ENCODE peak calls at places on chromosomes 6 and 20, in five cellular contexts. C is foreskin fibroblast, X is endothelial cell of umbilical vein, Y is mucosa of descending colon, Z is astrocyte of the cerebellum. G is an unnamed sample.

GRCh38 chr20:48535556-48535955 is 292.2 kb downstream of the PREX1 start:
- DNase-seq in Y (no peak), X (no peak), Z (no peak), C (no peak), G (no peak)

GRCh38 chr6:34305497-34305896 is 56.7 kb upstream of the SMIM29 start:
- DNase-seq in C (no peak), Y (no peak), X (no peak), Z (no peak), G (no peak)

GRCh38 chr6:111737065-111737521 is 131.4 kb upstream of the TRAF3IP2 start:
- DNase-seq in X (no peak), C (peak), Y (no peak), Z (no peak), G (no peak)

GRCh38 chr6:133132583-133132982 is 108.6 kb upstream of the EYA4 start:
- DNase-seq in X (no peak), Z (no peak), Y (no peak), C (no peak), G (no peak)

GRCh38 chr20:37580069-37580468 is 52.4 kb upstream of the BLCAP start:
- DNase-seq in X (no peak), Z (no peak), Y (no peak), C (no peak), G (no peak)

GRCh38 chr6:29986199-29986598 is 43.9 kb downstream of the HLA-A start:
- DNase-seq in Z (no peak), X (no peak), Y (no peak), C (no peak), G (no peak)

GRCh38 chr6:127282184-127282583 is 15.5 kb downstream of the RNF146 start:
- DNase-seq in Z (no peak), Y (no peak), C (no peak), X (no peak), G (no peak)

GRCh38 chr6:34469499-34469898 is 3.6 kb downstream of the PACSIN1 start:
- DNase-seq in X (no peak), C (no peak), Z (no peak), Y (no peak), G (no peak)

GRCh38 chr6:132931937-132932336 is 117.6 kb downstream of the RPS12 start:
- DNase-seq in Y (no peak), C (peak), Z (peak), X (peak), G (no peak)

GRCh38 chr20:11451793-11452291 is 465.9 kb upstream of the BTBD3 start:
- DNase-seq in C (peak), Y (no peak), Z (peak), X (no peak), G (no peak)

GRCh38 chr6:37289931-37290330 is 32.0 kb upstream of the TMEM217 start:
- DNase-seq in X (no peak), C (no peak), Z (no peak), Y (no peak), G (no peak)

GRCh38 chr6:125392682-125393081 is 90.9 kb upstream of the HDDC2 start:
- DNase-seq in Z (no peak), C (no peak), Y (no peak), X (no peak), G (no peak)

GRCh38 chr6:54493138-54493537 is 184.9 kb downstream of the TINAG start:
- DNase-seq in X (peak), C (peak), Z (peak), Y (no peak), G (no peak)

GRCh38 chr6:137863126-137863996 is 3.7 kb upstream of the TNFAIP3 start:
- DNase-seq in Y (no peak), C (no peak), Z (no peak), X (no peak), G (no peak)

GRCh38 chr6:16700202-16700997 is 60.9 kb downstream of the ATXN1 start:
- DNase-seq in X (peak), Z (no peak), Y (no peak), C (no peak), G (no peak)

GRCh38 chr6:26538572-26538902 is 371 bp downstream of the HMGN4 start:
- DNase-seq in Y (no peak), Z (no peak), C (no peak), X (no peak), G (no peak)

GRCh38 chr6:119333707-119334295 is 15.8 kb downstream of the MAN1A1 start:
- DNase-seq in Y (no peak), C (no peak), X (no peak), Z (no peak), G (no peak)

GRCh38 chr6:46651766-46652165 is 852 bp downstream of the CYP39A1 start:
- DNase-seq in C (no peak), X (no peak), Y (no peak), Z (no peak), G (no peak)

GRCh38 chr6:34950849-34951248 is 61.8 kb downstream of the ANKS1A start:
- DNase-seq in X (no peak), Z (no peak), C (no peak), Y (no peak), G (no peak)

GRCh38 chr6:165243801-165244200 is 65.6 kb downstream of the C6orf118 start:
- DNase-seq in X (no peak), Y (no peak), Z (no peak), C (no peak), G (no peak)

GRCh38 chr6:43951063-43951755 is 176.0 kb downstream of the MRPL14 start:
- DNase-seq in Y (peak), Z (no peak), C (peak), X (no peak), G (peak)

GRCh38 chr20:62823688-62824475 is 7.0 kb downstream of the COL9A3 start:
- DNase-seq in X (no peak), C (no peak), Z (no peak), Y (no peak), G (no peak)

GRCh38 chr20:35166242-35166830 is 5.5 kb upstream of the PROCR start:
- DNase-seq in C (no peak), Y (no peak), Z (no peak), X (peak), G (no peak)

GRCh38 chr6:1795923-1796322 is 186.2 kb downstream of the FOXC1 start:
- DNase-seq in Y (no peak), C (no peak), X (no peak), Z (no peak), G (no peak)

GRCh38 chr20:53825282-53825681 is 231.6 kb upstream of the ZNF217 start:
- DNase-seq in C (no peak), Z (no peak), Y (no peak), X (no peak), G (no peak)

GRCh38 chr6:146358341-146359046 is 185.1 kb upstream of the RAB32 start:
- DNase-seq in Z (no peak), C (no peak), Y (no peak), X (peak), G (no peak)

GRCh38 chr20:59984551-59984950 is 26.3 kb downstream of the CDH26 start:
- DNase-seq in Y (no peak), X (no peak), Z (no peak), C (no peak), G (no peak)

GRCh38 chr6:166618866-166619761 is 7.9 kb downstream of the RPS6KA2 start:
- DNase-seq in Y (no peak), C (no peak), X (no peak), Z (peak), G (no peak)

GRCh38 chr20:53142651-53143177 is 170.6 kb downstream of the TSHZ2 start:
- DNase-seq in Z (no peak), X (no peak), Y (no peak), C (no peak), G (no peak)

GRCh38 chr6:36347635-36348034 is 10.9 kb upstream of the BNIP5 start:
- DNase-seq in Y (no peak), Z (no peak), X (no peak), C (no peak), G (no peak)

GRCh38 chr6:89350281-89351037 is 2.1 kb downstream of the UBE2J1 start:
- DNase-seq in Z (no peak), C (no peak), X (peak), Y (no peak), G (no peak)

GRCh38 chr6:42175860-42176259 is 2.7 kb downstream of the GUCA1A start:
- DNase-seq in C (no peak), Y (no peak), Z (no peak), X (no peak), G (no peak)

GRCh38 chr6:33927551-33927950 is 123.7 kb upstream of the MLN start:
- DNase-seq in C (peak), X (no peak), Z (no peak), Y (no peak), G (no peak)

GRCh38 chr20:6698056-6698455 is 69.4 kb upstream of the BMP2 start:
- DNase-seq in Z (no peak), C (no peak), X (no peak), Y (no peak), G (no peak)

GRCh38 chr20:38032585-38033329 is 499 bp downstream of the TTI1 start:
- DNase-seq in X (no peak), Z (no peak), Y (no peak), C (no peak), G (no peak)

GRCh38 chr6:148700713-148701392 is 46.0 kb upstream of the UST start:
- DNase-seq in X (no peak), Y (no peak), C (peak), Z (no peak), G (no peak)

GRCh38 chr20:43438578-43439316 is 18.9 kb upstream of the SRSF6 start:
- DNase-seq in Y (no peak), X (no peak), Z (no peak), C (no peak), G (no peak)
- TF ChIP-seq CTCF in Y (no peak), X (no peak), Z (no peak), C (no peak), G (no peak)

GRCh38 chr20:44643154-44643519 is 8.4 kb downstream of the ADA start:
- DNase-seq in X (no peak), Z (no peak), C (no peak), Y (no peak), G (no peak)

GRCh38 chr20:44643596-44644383 is 7.7 kb downstream of the ADA start:
- DNase-seq in X (peak), Z (peak), Y (peak), C (peak), G (no peak)

GRCh38 chr20:44640522-44640921 is 11.0 kb downstream of the ADA start:
- DNase-seq in X (no peak), Z (no peak), Y (no peak), C (no peak), G (no peak)

GRCh38 chr20:44641305-44641704 is 10.2 kb downstream of the ADA start:
- DNase-seq in Z (no peak), Y (no peak), C (no peak), X (no peak), G (no peak)

DNA sequence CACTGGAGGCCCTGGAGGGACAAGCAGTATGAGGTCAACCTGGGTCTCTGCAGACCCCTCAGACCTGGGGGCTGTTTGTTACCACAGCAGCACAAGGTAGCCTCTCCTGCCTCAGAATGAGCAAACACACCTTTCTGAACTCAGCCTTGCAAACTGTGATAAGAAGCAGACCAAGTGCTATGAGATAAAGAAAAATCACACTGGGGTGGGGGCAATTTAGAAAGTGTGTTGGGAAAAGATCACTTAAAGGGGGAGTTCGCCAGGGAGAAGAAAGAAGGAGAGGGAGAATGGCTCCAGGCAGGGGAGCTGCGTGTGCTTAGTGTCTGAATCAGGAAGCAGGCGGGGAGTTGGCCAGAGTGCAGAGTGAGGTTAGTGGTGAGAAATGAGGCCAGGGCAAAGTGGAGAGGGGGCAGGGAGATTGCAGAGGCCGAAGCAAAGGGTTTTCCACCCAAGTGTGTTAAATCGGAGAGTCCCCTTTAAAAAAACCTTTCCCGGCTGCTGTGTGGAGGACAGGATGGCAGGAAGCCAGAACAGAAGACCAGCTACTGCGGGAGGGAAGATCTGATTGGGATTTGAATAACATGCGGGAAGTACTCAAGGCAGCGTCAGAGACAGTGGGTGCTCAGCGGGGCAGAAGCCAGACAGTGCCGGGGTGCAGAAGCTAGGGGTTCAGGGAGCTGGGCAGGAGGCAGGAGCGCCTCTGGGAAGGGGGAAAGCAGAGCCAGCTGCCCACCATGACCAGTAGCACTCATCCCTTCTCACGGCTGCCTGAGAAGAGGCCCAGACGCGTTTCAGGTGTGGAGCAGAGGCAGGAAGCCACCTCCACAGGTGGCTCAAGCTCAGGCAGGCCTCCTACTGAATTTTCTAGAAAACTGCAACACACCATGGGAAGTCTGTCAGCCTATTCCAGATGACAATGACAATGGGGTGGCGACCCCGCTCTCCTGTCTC is 9.0 kb downstream of the ADA start:
- DNase-seq in Z (peak), C (peak), Y (peak), X (peak), G (no peak)
- TF ChIP-seq CTCF in Z (no peak), C (no peak), Y (no peak), X (no peak), G (no peak)

GRCh38 chr20:31547017-31547675 is 32.9 kb downstream of the HM13 start:
- DNase-seq in C (peak), Y (peak), X (peak), Z (peak), G (peak)
- TF ChIP-seq CTCF in C (no peak), Y (no peak), X (no peak), Z (no peak), G (no peak)

GRCh38 chr20:44407402-44408184 is 52.1 kb downstream of the HNF4A start:
- DNase-seq in Y (peak), X (no peak), Z (no peak), C (no peak), G (no peak)

GRCh38 chr20:44406572-44407100 is 51.1 kb downstream of the HNF4A start:
- DNase-seq in Z (no peak), Y (peak), X (no peak), C (no peak), G (no peak)

GRCh38 chr20:44405246-44405645 is 49.7 kb downstream of the HNF4A start:
- DNase-seq in C (peak), Y (no peak), Z (no peak), X (no peak), G (no peak)

GRCh38 chr20:44404204-44405181 is 49.0 kb downstream of the HNF4A start:
- DNase-seq in X (no peak), Z (no peak), C (no peak), Y (no peak), G (no peak)

DNA sequence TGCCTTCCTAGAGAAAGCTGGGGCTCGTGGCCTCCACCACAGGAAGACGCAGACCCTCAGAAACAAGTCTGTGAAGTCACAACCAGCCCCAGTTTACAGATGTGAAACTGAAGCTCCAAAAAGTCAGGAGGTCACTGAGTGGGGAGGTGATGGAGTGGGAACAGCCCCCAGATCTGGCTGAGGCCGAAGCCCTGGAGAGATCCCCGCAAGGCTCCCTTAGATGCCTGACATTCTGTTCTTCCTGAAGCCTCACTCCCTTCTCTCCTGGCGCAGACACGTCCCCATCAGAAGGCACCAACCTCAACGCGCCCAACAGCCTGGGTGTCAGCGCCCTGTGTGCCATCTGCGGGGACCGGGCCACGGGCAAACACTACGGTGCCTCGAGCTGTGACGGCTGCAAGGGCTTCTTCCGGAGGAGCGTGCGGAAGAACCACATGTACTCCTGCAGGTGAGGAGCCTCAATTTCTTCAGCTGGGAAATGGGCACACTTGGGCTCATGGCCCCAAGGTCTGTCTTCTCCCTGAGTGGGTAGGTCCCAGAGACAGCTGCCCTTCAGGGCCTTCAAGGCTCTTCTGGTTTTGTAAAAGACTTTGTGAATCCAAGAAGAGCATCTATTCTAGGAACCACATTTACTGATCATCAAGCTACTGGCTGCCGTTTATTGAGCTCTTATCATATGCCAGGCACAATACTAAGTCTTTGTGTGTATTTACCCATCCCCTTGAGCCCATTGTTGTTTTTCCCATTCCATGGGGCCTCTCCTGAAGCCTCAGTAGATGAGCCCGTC is 50.5 kb downstream of the HNF4A start:
- DNase-seq in X (no peak), C (no peak), Y (no peak), Z (no peak), G (no peak)
- TF ChIP-seq CTCF in X (no peak), C (no peak), Y (no peak), Z (no peak), G (no peak)

DNA sequence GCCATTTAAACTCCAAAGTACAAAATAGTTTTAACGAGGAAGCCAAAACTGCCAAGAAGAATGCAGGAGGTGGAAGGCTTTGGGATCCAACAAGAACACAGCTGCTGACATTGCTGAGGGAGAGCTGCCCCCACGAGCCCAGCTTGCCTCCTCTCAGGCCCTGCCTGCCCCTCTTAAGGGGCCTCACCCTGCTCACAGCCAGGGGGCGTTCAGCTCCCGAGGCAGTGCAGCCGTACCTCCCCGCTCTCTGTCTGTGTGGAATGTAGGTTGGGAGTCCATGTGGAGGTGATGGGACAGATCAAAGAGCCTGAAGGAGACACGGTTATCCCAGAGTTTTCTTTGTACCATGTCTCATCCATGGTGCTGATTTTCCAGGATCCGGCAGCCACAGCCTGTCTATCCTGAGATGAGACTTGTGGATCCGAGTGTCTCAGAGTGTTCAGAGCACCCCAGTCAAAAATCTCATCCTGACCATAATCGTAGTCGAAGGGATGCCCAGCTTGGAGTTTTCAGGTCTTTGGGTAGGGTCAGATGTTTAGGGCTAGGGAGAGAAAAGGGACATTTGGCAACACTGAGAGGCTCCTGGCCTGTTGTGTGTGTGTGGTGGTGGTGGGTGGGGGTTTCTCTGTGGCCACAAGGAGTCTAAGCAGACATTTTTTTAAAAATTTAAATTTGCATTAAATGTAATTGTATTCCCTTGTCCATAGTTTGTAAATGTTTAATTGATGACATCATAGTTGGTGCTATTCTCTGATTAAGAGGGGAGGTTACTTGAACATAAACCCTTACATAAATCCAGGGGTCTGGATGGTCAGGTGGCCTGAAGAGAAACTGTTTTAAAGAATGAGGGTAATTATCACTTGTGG is 111.4 kb upstream of the CLDN20 start:
- DNase-seq in Z (no peak), X (no peak), Y (no peak), C (no peak), G (no peak)
- TF ChIP-seq CTCF in Z (no peak), X (peak), Y (no peak), C (peak), G (no peak)